ENCODE peak calls at places on chromosomes 13 and 19, in nine cellular contexts. E is cardiac fibroblast, C is LoVo, N is choroid plexus epithelial cell, W is GF-D8, I is LHCN-M2, R is EL, D is T-cell, G is AG04450. B is an unnamed sample.
A peak's percentile ranks its signal among the peaks of the same experiment; 100 is the strongest.

GRCh38 chr19:1065606-1066109 is 1.3 kb upstream of the ARHGAP45 start:
- DNase-seq in I (no peak), C (peak; percentile 80), D (no peak), G (no peak), N (no peak), W (no peak), R (no peak), E (no peak), B (no peak)

GRCh38 chr13:51858433-51859247 is 3.1 kb upstream of the CCDC70 start:
- DNase-seq in E (no peak), R (no peak), D (no peak), I (no peak), N (peak; percentile 12), G (no peak), W (no peak), C (no peak), B (no peak)

GRCh38 chr19:32581704-32582164 is 744 bp downstream of the PDCD5 start:
- DNase-seq in C (peak; percentile 12), G (peak; percentile 21), N (peak; percentile 70), D (no peak), R (peak; percentile 57), I (peak; percentile 25), E (peak; percentile 52), W (no peak), B (no peak)

GRCh38 chr13:75752848-75753247 is 116.7 kb downstream of the LMO7 start:
- DNase-seq in E (no peak), I (no peak), N (no peak), W (no peak), D (no peak), R (no peak), G (no peak), C (no peak), B (no peak)

GRCh38 chr13:26220575-26220974 is 1.5 kb downstream of the RNF6 start:
- DNase-seq in I (peak; percentile 57), E (peak; percentile 32), D (no peak), R (peak; percentile 64), C (peak; percentile 34), N (peak; percentile 74), W (no peak), G (no peak), B (no peak)

GRCh38 chr19:9818175-9818733 is 625 bp downstream of the FBXL12 start:
- DNase-seq in R (no peak), I (no peak), C (no peak), W (no peak), E (no peak), N (no peak), G (no peak), D (no peak), B (no peak)

GRCh38 chr13:61110804-61111203 is 304.8 kb downstream of the PCDH20 start:
- DNase-seq in I (no peak), N (no peak), R (no peak), E (no peak), W (no peak), C (no peak), D (no peak), G (no peak), B (no peak)

GRCh38 chr13:40599722-40600121 is 66.7 kb downstream of the FOXO1 start:
- DNase-seq in E (no peak), I (no peak), G (no peak), C (no peak), R (no peak), N (no peak), D (no peak), W (no peak), B (no peak)

GRCh38 chr13:98664047-98664446 is 87.1 kb upstream of the STK24 start:
- DNase-seq in R (peak; percentile 66), N (peak; percentile 73), I (peak; percentile 81), W (no peak), G (no peak), D (no peak), C (no peak), E (no peak), B (no peak)

GRCh38 chr19:42201489-42202289 is 15.8 kb downstream of the DEDD2 start:
- DNase-seq in C (no peak), W (peak; percentile 91), D (peak; percentile 43), G (no peak), N (no peak), E (no peak), R (no peak), I (no peak), B (peak; percentile 58)

GRCh38 chr19:38719761-38720558 is 24.3 kb downstream of the CAPN12 start:
- DNase-seq in E (peak; percentile 37), C (no peak), D (no peak), I (peak; percentile 85), N (no peak), G (no peak), R (no peak), W (no peak), B (no peak)

GRCh38 chr19:38374332-38375097 is at the start of gene PSMD8:
- DNase-seq in E (peak; percentile 99), R (peak; percentile 99), D (peak; percentile 99), I (peak; percentile 99), C (peak; percentile 99), N (peak; percentile 99), W (peak; percentile 98), G (peak; percentile 95), B (peak; percentile 98)

GRCh38 chr19:39160523-39160861 is 34.9 kb downstream of the PAK4 start:
- DNase-seq in W (no peak), G (peak; percentile 41), C (no peak), D (no peak), N (peak; percentile 69), R (no peak), I (peak; percentile 27), E (peak; percentile 74), B (no peak)

GRCh38 chr13:106416645-106417044 is 118.8 kb downstream of the EFNB2 start:
- DNase-seq in D (no peak), I (no peak), E (no peak), G (no peak), C (no peak), N (no peak), W (no peak), R (no peak), B (no peak)

GRCh38 chr19:43675269-43675879 is 5.4 kb upstream of the PLAUR start:
- DNase-seq in C (peak; percentile 95), R (peak; percentile 60), I (no peak), E (no peak), W (no peak), N (peak; percentile 53), D (no peak), G (no peak), B (no peak)

GRCh38 chr19:35013820-35014754 is 14.0 kb downstream of the GRAMD1A start:
- DNase-seq in G (no peak), R (no peak), D (peak; percentile 74), E (no peak), W (peak; percentile 83), C (no peak), I (no peak), N (peak; percentile 43), B (peak; percentile 48)

GRCh38 chr19:3506384-3507340 is 551 bp downstream of the FZR1 start:
- DNase-seq in C (no peak), E (no peak), R (peak; percentile 36), G (no peak), I (peak; percentile 18), D (no peak), N (peak; percentile 32), W (no peak), B (no peak)

GRCh38 chr19:6161271-6161850 is 25.9 kb downstream of the ACSBG2 start:
- DNase-seq in W (peak; percentile 90), E (no peak), C (peak; percentile 41), G (no peak), I (no peak), D (peak; percentile 64), N (no peak), R (peak; percentile 6), B (peak; percentile 25)

GRCh38 chr19:43318796-43319314 is 34.6 kb upstream of the CD177 start:
- DNase-seq in C (no peak), W (no peak), I (no peak), D (no peak), R (no peak), N (no peak), G (no peak), E (no peak), B (no peak)

GRCh38 chr13:50119593-50119992 is 104.3 kb downstream of the KCNRG start:
- DNase-seq in C (no peak), E (peak; percentile 68), D (no peak), I (no peak), R (no peak), N (peak; percentile 69), W (no peak), G (no peak), B (no peak)

GRCh38 chr19:31361728-31362127 is 12.5 kb upstream of the TSHZ3 start:
- DNase-seq in R (no peak), N (no peak), I (no peak), C (no peak), D (no peak), E (no peak), G (no peak), W (no peak), B (no peak)

GRCh38 chr13:19061278-19061677 is 120.3 kb downstream of the TUBA3C start:
- DNase-seq in R (no peak), I (no peak), W (no peak), E (no peak), D (no peak), N (no peak), G (no peak), C (no peak), B (no peak)

GRCh38 chr13:74064805-74065204 is 69.4 kb downstream of the KLF12 start:
- DNase-seq in W (no peak), N (no peak), I (no peak), C (no peak), E (no peak), D (no peak), G (no peak), R (peak; percentile 12), B (no peak)

GRCh38 chr19:36771275-36772231 is 1.1 kb downstream of the ZNF850 start:
- DNase-seq in C (no peak), G (peak; percentile 58), N (peak; percentile 96), E (peak; percentile 93), W (peak; percentile 88), D (no peak), I (peak; percentile 82), R (peak; percentile 88), B (no peak)

GRCh38 chr13:66693656-66694055 is 536.5 kb downstream of the PCDH9 start:
- DNase-seq in E (peak; percentile 48), N (peak; percentile 70), I (no peak), G (no peak), D (no peak), R (no peak), C (no peak), W (no peak), B (no peak)

GRCh38 chr19:46109876-46110275 is 14.6 kb downstream of the IGFL3 start:
- DNase-seq in W (no peak), N (no peak), R (no peak), D (no peak), I (no peak), C (no peak), G (no peak), E (no peak), B (no peak)

GRCh38 chr19:35223084-35223790 is 5.3 kb downstream of the FAM187B start:
- DNase-seq in D (no peak), E (no peak), W (no peak), C (no peak), I (no peak), N (no peak), G (no peak), R (no peak), B (no peak)

GRCh38 chr19:4738734-4739133 is 15.1 kb upstream of the DPP9 start:
- DNase-seq in I (no peak), C (no peak), E (no peak), D (no peak), G (no peak), N (no peak), W (no peak), R (peak; percentile 15), B (no peak)

GRCh38 chr19:20077791-20078463 is at the start of gene ZNF90:
- DNase-seq in I (peak; percentile 27), E (peak; percentile 85), D (peak; percentile 86), N (peak; percentile 99), W (peak; percentile 95), G (peak; percentile 92), C (no peak), R (peak; percentile 99), B (peak; percentile 67)

GRCh38 chr19:3467437-3468198 is 12.7 kb downstream of the SMIM24 start:
- DNase-seq in N (no peak), W (no peak), D (no peak), G (no peak), C (no peak), R (no peak), E (no peak), I (no peak), B (no peak)

GRCh38 chr13:99862243-99862642 is 109.3 kb downstream of the ZIC5 start:
- DNase-seq in I (no peak), C (no peak), E (no peak), D (no peak), N (no peak), W (no peak), G (no peak), R (no peak), B (no peak)

B was measured in central memory CD8-positive, alpha-beta T cell.